ENCODE peak calls at places on chromosomes 16 and 17, in six cellular contexts. L is tibial nerve, P is NB4, X is colonic mucosa, D is stomach, A is lung. G is an unnamed sample.

GRCh38 chr17:8173056-8173870 is 2.9 kb downstream of the TMEM107 start:
- DNase-seq in X (peak), P (peak), A (peak), L (peak), D (peak), G (peak)

GRCh38 chr16:5006348-5007193 is 27.2 kb downstream of the NAGPA start:
- DNase-seq in D (no peak), P (peak), L (no peak), X (no peak), A (no peak), G (no peak)

GRCh38 chr16:27226976-27227705 is 23.8 kb downstream of the KDM8 start:
- DNase-seq in L (no peak), P (no peak), D (no peak), A (no peak), X (no peak), G (no peak)

GRCh38 chr17:83203472-83204221 is 124.2 kb downstream of the METRNL start:
- DNase-seq in D (peak), X (peak), L (peak), P (no peak), A (no peak), G (no peak)

GRCh38 chr17:47078801-47079200 is 99.7 kb upstream of the RPRML start:
- DNase-seq in L (no peak), A (no peak), D (no peak), P (no peak), X (no peak), G (no peak)

GRCh38 chr17:45318561-45319230 is 1.9 kb upstream of the MAP3K14 start:
- DNase-seq in A (no peak), X (peak), D (peak), P (no peak), L (no peak), G (peak)

GRCh38 chr16:15484662-15485061 is 50.3 kb downstream of the BMERB1 start:
- DNase-seq in A (no peak), P (no peak), D (no peak), L (no peak), X (no peak), G (no peak)

GRCh38 chr16:77993586-77993985 is 28.8 kb upstream of the CLEC3A start:
- DNase-seq in A (no peak), D (no peak), L (no peak), X (peak), P (no peak), G (no peak)

GRCh38 chr16:85330694-85331188 is 218.5 kb upstream of the CIBAR2 start:
- DNase-seq in X (no peak), P (peak), A (no peak), D (no peak), L (no peak), G (peak)

GRCh38 chr17:42518755-42519545 is 17.1 kb upstream of the NAGLU start:
- DNase-seq in P (no peak), L (no peak), D (peak), X (peak), A (no peak), G (peak)

GRCh38 chr16:3689731-3690130 is 27.6 kb downstream of the TRAP1 start:
- DNase-seq in L (no peak), D (no peak), A (no peak), P (no peak), X (no peak), G (no peak)

GRCh38 chr16:6267682-6268081 is 1065.0 kb upstream of the RBFOX1 start:
- DNase-seq in X (no peak), D (no peak), P (no peak), L (no peak), A (no peak), G (no peak)

GRCh38 chr17:45302649-45303173 is 14.1 kb downstream of the MAP3K14 start:
- DNase-seq in A (no peak), P (no peak), L (no peak), D (no peak), X (no peak), G (peak)

GRCh38 chr17:57869599-57870282 is 19.9 kb upstream of the MRPS23 start:
- DNase-seq in D (no peak), A (no peak), P (no peak), L (no peak), X (no peak), G (no peak)

GRCh38 chr16:52283018-52283417 is 263.9 kb downstream of the TOX3 start:
- DNase-seq in X (no peak), L (no peak), P (no peak), A (no peak), D (no peak), G (no peak)

GRCh38 chr16:22663389-22664064 is 150.4 kb upstream of the HS3ST2 start:
- DNase-seq in L (no peak), A (no peak), P (no peak), X (no peak), D (no peak), G (no peak)

GRCh38 chr17:69433093-69433492 is 18.6 kb downstream of the MAP2K6 start:
- DNase-seq in P (no peak), L (no peak), D (no peak), A (no peak), X (no peak), G (no peak)

GRCh38 chr16:80120899-80121521 is 419.8 kb upstream of the DYNLRB2 start:
- DNase-seq in D (peak), L (no peak), P (no peak), X (no peak), A (no peak), G (no peak)

GRCh38 chr17:12987120-12987519 is 30.7 kb downstream of the ELAC2 start:
- DNase-seq in D (no peak), A (no peak), L (no peak), P (no peak), X (no peak), G (no peak)

GRCh38 chr16:72878301-72879269 is 169.3 kb downstream of the ZFHX3 start:
- DNase-seq in X (no peak), P (no peak), A (no peak), D (no peak), L (no peak), G (peak)

GRCh38 chr16:85249418-85249817 is 137.1 kb upstream of the CIBAR2 start:
- DNase-seq in L (no peak), P (no peak), A (no peak), X (no peak), D (no peak), G (no peak)

GRCh38 chr16:24515186-24515585 is 24.2 kb upstream of the RBBP6 start:
- DNase-seq in A (no peak), D (no peak), L (no peak), X (no peak), P (no peak), G (no peak)

GRCh38 chr17:75826561-75827290 is 17.5 kb downstream of the UNC13D start:
- DNase-seq in L (no peak), P (peak), X (no peak), A (no peak), D (no peak), G (no peak)

GRCh38 chr17:65131946-65132345 is 5.2 kb upstream of the RGS9 start:
- DNase-seq in P (no peak), A (no peak), X (no peak), L (no peak), D (no peak), G (peak)

GRCh38 chr16:23855010-23855409 is 19.2 kb downstream of the PRKCB start:
- DNase-seq in X (no peak), A (no peak), L (no peak), D (no peak), P (peak), G (no peak)

GRCh38 chr16:27374231-27374793 is 27.7 kb upstream of the IL21R start:
- DNase-seq in X (no peak), L (no peak), P (peak), D (no peak), A (no peak), G (no peak)

GRCh38 chr17:41553987-41554680 is 17.7 kb downstream of the KRT9 start:
- DNase-seq in D (no peak), L (no peak), P (no peak), X (no peak), A (no peak), G (no peak)

GRCh38 chr17:11240041-11240801 is 792 bp upstream of the SHISA6 start:
- DNase-seq in P (no peak), D (peak), L (no peak), X (peak), A (no peak), G (no peak)

GRCh38 chr17:72691017-72691416 is 401.5 kb downstream of the SLC39A11 start:
- DNase-seq in D (no peak), P (no peak), L (no peak), X (no peak), A (no peak), G (no peak)

GRCh38 chr16:54443352-54443751 is 156.8 kb upstream of the IRX3 start:
- DNase-seq in L (no peak), X (no peak), P (no peak), A (no peak), D (no peak), G (no peak)

GRCh38 chr17:869067-869466 is 86.9 kb downstream of the MRM3 start:
- DNase-seq in L (peak), D (peak), A (no peak), P (no peak), X (peak), G (no peak)
- H3K4me3 ChIP-seq in L (no peak), D (no peak), A (no peak), P (no peak), X (no peak), G (no peak)

GRCh38 chr17:59666235-59666634 is 41.0 kb downstream of the PTRH2 start:
- DNase-seq in P (peak), D (no peak), A (no peak), X (no peak), L (no peak), G (peak)
- H3K4me3 ChIP-seq in P (no peak), D (no peak), A (no peak), X (no peak), L (no peak), G (no peak)

DNA sequence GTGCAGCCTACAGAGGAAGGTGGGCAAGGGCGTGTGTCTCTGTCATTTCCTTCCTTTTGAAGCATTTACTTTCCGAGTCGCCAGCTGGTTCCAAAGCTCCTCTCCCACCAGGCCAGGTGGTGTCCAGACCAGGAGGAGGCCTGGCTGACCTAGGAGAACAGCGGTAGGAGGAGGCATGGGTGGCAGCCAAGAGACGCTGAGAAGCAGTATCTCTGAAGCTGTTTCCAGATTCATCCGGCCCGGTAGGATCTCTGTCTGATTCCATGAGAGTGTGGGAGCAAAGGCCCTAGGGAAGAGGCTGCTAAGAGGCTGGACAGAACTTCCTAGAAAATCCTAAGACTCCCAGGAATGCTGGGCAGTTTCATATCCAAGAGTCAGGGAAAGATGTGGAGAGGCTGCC is 20.3 kb downstream of the MEOX1 start:
- DNase-seq in D (no peak), A (no peak), X (no peak), P (no peak), L (no peak), G (no peak)
- H3K4me3 ChIP-seq in D (no peak), A (no peak), X (no peak), P (no peak), L (no peak), G (no peak)

DNA sequence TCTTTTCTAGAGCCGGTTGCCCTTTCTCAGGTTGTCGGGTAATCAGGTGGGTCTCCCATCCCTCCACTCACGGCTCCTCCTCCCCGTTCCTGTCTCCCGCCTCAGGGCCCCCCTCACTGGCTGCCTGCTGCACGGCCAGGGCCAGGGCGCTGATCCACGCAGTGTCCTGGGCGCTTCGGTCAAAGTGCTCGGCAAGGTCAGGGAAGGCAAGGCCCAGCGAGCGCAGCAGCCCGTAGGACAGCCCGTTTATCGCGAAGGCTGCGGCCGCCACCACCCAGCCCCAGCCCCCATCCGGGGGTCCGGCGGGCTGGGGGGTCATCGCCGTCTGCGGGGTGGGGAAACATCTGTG is 723 bp downstream of the SLC16A11 start:
- DNase-seq in D (no peak), X (peak), A (no peak), L (no peak), P (no peak), G (no peak)
- H3K4me3 ChIP-seq in D (peak), X (peak), A (peak), L (peak), P (no peak), G (peak)

DNA sequence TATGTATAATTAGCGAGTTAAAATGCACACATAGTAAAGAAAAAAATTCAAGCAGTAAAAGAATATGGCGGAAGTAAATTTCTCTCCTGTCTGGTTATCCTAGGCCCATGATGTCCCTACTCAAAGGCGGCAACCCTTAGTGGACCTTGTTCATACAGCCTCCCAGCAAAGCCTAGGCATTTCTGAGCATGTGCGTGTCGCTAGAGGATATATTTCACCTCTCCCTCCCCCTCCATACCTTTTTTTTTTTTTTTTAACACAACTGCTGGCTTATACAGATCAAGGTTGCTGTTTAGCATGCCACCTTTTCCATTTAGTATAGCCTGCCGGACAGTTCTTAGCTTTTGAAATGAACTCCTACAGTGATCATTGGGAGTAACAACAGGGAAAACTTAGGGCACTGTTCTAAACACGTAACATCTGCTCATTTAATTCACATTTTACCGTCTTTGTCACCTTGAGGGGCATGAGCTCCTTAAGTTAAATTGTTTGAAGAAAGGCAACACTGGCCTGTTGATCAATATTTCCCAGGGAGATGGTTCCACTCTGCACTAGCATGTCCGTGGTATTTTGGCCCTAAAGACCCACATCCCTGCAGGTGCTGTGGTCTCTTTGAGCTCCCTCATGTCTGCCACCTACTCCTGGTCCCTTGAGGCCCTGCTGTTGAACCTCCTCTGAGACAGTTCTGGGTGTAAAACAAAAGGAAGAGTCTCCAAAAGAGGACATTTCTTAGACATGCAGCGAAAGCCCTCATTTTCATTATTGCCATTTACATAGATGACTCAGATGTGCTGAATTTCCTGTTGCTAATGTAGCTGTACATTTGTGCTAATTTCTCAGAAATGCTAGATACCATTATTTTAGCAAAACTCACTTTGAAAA is 4.1 kb upstream of the TNFRSF13B start:
- DNase-seq in L (no peak), A (no peak), X (no peak), D (no peak), P (no peak), G (no peak)
- H3K4me3 ChIP-seq in L (no peak), A (no peak), X (no peak), D (no peak), P (no peak), G (no peak)

GRCh38 chr16:67281536-67282446 is 2.5 kb downstream of the PLEKHG4 start:
- DNase-seq in P (no peak), X (no peak), D (no peak), L (no peak), A (no peak), G (no peak)

GRCh38 chr16:67279296-67280089 is at the start of gene PLEKHG4:
- DNase-seq in L (peak), P (peak), X (peak), A (peak), D (peak), G (peak)

GRCh38 chr16:67282447-67282805 is 3.1 kb downstream of the PLEKHG4 start:
- DNase-seq in X (no peak), D (no peak), P (no peak), L (no peak), A (no peak), G (no peak)

GRCh38 chr16:67278773-67279295 is 498 bp upstream of the PLEKHG4 start:
- DNase-seq in P (peak), D (no peak), X (peak), A (no peak), L (no peak), G (peak)

DNA sequence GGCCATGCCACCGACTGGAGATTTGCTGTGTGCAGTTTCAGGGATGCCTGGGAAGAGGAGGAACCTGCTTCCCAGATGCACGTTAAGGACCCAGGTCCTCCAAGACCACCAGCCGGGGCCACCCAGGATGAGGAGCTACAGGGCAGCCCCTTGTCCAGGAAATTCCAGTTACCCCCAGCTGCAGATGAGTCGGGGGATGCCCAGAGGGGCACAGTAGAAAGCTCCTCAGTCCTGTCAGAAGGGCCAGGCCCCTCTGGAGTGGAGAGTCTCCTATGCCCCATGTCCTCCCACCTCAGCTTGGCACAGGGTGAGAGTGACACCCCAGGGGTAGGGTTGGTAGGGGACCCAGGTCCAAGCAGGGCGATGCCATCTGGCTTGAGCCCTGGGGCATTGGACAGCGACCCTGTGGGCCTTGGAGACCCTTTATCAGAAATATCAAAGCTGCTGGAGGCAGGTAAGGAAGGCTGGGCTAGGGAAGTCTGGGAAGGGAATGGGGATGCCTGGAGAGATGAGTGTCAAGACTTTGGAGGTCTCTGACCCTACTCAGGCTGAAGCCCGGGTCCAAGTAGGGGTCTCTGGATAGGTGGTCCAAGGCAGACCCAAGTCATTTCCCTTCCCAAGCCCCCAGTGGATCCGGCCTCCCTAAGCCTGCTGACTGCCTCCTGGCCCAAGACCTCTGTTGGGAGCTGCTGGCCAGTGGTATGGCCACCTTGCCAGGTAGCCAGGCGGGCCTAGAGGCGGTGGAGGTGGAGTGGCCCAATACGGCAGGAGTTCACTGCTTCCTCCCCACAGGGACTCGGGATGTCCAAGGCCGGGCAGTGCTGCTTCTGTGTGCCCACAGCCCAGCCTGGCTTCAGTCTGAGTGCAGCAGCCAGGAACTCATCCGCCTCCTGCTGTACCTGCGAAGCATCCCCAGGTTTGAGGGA is 1.0 kb downstream of the PLEKHG4 start:
- DNase-seq in X (no peak), A (no peak), L (no peak), P (no peak), D (no peak), G (no peak)
- H3K4me3 ChIP-seq in X (no peak), A (no peak), L (peak), P (no peak), D (no peak), G (no peak)

GRCh38 chr17:38450699-38451029 is 22.4 kb downstream of the ARHGAP23 start:
- DNase-seq in L (no peak), A (no peak), P (peak), X (no peak), D (no peak), G (no peak)
- H3K4me3 ChIP-seq in L (peak), A (no peak), P (no peak), X (no peak), D (no peak), G (no peak)

GRCh38 chr17:20063665-20064648 is 54.8 kb downstream of the SPECC1 start:
- DNase-seq in A (peak), L (peak), X (peak), D (peak), P (peak), G (no peak)
- H3K4me3 ChIP-seq in A (no peak), L (no peak), X (no peak), D (no peak), P (peak), G (no peak)

DNA sequence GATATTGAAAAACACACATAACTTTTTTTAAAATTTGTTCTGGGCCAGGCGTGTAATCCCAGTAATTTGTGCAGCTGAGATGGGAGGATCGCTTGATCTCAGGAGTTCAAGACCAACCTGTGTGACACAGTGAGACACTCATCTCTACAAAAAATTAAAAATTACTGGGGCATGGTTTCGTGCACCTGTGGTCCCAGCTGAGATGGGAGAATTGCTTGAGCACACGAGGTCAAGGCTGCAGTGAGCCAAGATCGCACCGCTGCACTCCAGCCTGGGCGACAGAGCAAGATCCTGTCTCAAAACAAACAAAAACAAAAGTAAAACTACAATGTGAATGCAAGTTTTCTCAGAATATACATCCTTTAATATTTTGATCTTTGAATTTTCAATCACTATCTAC is 15.1 kb downstream of the C16orf54 start:
- DNase-seq in L (no peak), D (no peak), X (no peak), A (no peak), P (no peak), G (no peak)
- H3K4me3 ChIP-seq in L (no peak), D (no peak), X (no peak), A (no peak), P (no peak), G (no peak)